ENCODE peak calls at places on chromosomes 5 and 9, in four cellular contexts. F is AG04450, D is stomach, J is mesenchymal stem cell. I is an unnamed sample. For H3K27me3, the result is how much of the 10 kb centered on the place peaks cover.

GRCh38 chr9:93596399-93596798 is 20.0 kb downstream of the PHF2 start:
- DNase-seq in J (no peak), F (no peak), D (no peak), I (no peak)

GRCh38 chr5:72878854-72879253 is 62.4 kb downstream of the TNPO1 start:
- DNase-seq in D (no peak), F (no peak), J (no peak), I (no peak)

GRCh38 chr9:78130004-78130403 is 98.4 kb upstream of the GNAQ start:
- DNase-seq in J (no peak), D (no peak), F (no peak), I (no peak)

GRCh38 chr5:149732500-149733128 is 2.5 kb downstream of the PPARGC1B start:
- DNase-seq in F (no peak), J (peak), D (no peak), I (no peak)

GRCh38 chr9:137428841-137429545 is 5.8 kb downstream of the NOXA1 start:
- DNase-seq in F (no peak), J (no peak), D (peak), I (no peak)

GRCh38 chr9:98321269-98321668 is 65.8 kb upstream of the TBC1D2 start:
- DNase-seq in F (no peak), J (no peak), D (no peak), I (no peak)

GRCh38 chr9:127574089-127574921 is 37.8 kb upstream of the STXBP1 start:
- DNase-seq in F (no peak), J (no peak), D (peak), I (no peak)

GRCh38 chr9:124782661-124783574 is 6.0 kb downstream of the OLFML2A start:
- DNase-seq in J (no peak), F (no peak), D (peak), I (no peak)

GRCh38 chr9:127057970-127058644 is 64.3 kb downstream of the ANGPTL2 start:
- DNase-seq in J (no peak), D (peak), F (no peak), I (no peak)

GRCh38 chr9:83596899-83597504 is 25.9 kb upstream of the IDNK start:
- DNase-seq in J (peak), F (no peak), D (no peak), I (no peak)

GRCh38 chr5:150082364-150082763 is 4.0 kb downstream of the CSF1R start:
- DNase-seq in D (peak), J (no peak), F (no peak), I (no peak)

GRCh38 chr9:121286973-121287721 is 19.2 kb downstream of the GSN start:
- DNase-seq in F (peak), J (peak), D (peak), I (no peak)

GRCh38 chr5:163360681-163361080 is 76.7 kb upstream of the CCNG1 start:
- DNase-seq in D (no peak), J (no peak), F (no peak), I (no peak)

GRCh38 chr9:116843863-116844620 is 156.9 kb downstream of the TRIM32 start:
- DNase-seq in D (no peak), J (no peak), F (no peak), I (no peak)

GRCh38 chr9:93217706-93218105 is 33.8 kb downstream of the WNK2 start:
- DNase-seq in F (no peak), J (no peak), D (peak), I (no peak)

GRCh38 chr9:111944467-111944866 is 47.9 kb downstream of the UGCG start:
- DNase-seq in J (peak), D (no peak), F (no peak), I (no peak)

GRCh38 chr5:53249529-53249928 is 140.0 kb upstream of the MOCS2 start:
- DNase-seq in F (peak), J (peak), D (no peak), I (no peak)

GRCh38 chr9:110977259-110977709 is 61.0 kb downstream of the LPAR1 start:
- DNase-seq in D (peak), F (no peak), J (peak), I (no peak)

GRCh38 chr9:129944501-129945116 is 98.4 kb downstream of the FNBP1 start:
- DNase-seq in F (no peak), D (no peak), J (no peak), I (peak)

GRCh38 chr5:108481355-108481931 is 99.5 kb upstream of the FBXL17 start:
- DNase-seq in D (no peak), F (no peak), J (peak), I (no peak)

GRCh38 chr5:43152946-43153345 is 32.2 kb downstream of the ZNF131 start:
- DNase-seq in F (peak), J (no peak), D (no peak), I (no peak)

GRCh38 chr9:34568783-34569182 is 20.7 kb downstream of the CNTFR start:
- DNase-seq in J (no peak), F (no peak), D (no peak), I (no peak)

GRCh38 chr5:149271195-149271716 is 403 bp upstream of the AFAP1L1 start:
- DNase-seq in D (no peak), F (no peak), J (peak), I (no peak)

GRCh38 chr5:28374492-28374934 is 1336.1 kb upstream of the CDH9 start:
- DNase-seq in D (no peak), J (peak), F (no peak), I (no peak)

GRCh38 chr9:75648021-75648420 is 242.5 kb upstream of the PCSK5 start:
- DNase-seq in D (no peak), J (no peak), F (no peak), I (no peak)

GRCh38 chr9:134297082-134297415 is 29.2 kb upstream of the RXRA start:
- DNase-seq in D (no peak), J (no peak), F (no peak), I (no peak)

GRCh38 chr5:68839019-68839552 is 254.7 kb upstream of the SLC30A5 start:
- DNase-seq in F (no peak), D (no peak), J (no peak), I (no peak)

GRCh38 chr9:111794837-111795556 is at the start of gene SHOC1:
- DNase-seq in D (no peak), F (no peak), J (no peak), I (no peak)

GRCh38 chr9:127346584-127346983 is 50.4 kb upstream of the SLC2A8 start:
- DNase-seq in J (no peak), F (no peak), D (peak), I (no peak)

GRCh38 chr9:109624901-109625300 is 126.8 kb upstream of the PTPN3 start:
- DNase-seq in F (no peak), D (no peak), J (no peak), I (no peak)

GRCh38 chr9:109629615-109630014 is 131.5 kb upstream of the PTPN3 start:
- DNase-seq in D (no peak), F (no peak), J (no peak), I (no peak)

GRCh38 chr9:109624143-109624542 is 126.0 kb upstream of the PTPN3 start:
- DNase-seq in F (no peak), D (no peak), J (no peak), I (no peak)

GRCh38 chr9:109632817-109633216 is 134.7 kb upstream of the PTPN3 start:
- DNase-seq in F (no peak), J (no peak), D (no peak), I (no peak)

DNA sequence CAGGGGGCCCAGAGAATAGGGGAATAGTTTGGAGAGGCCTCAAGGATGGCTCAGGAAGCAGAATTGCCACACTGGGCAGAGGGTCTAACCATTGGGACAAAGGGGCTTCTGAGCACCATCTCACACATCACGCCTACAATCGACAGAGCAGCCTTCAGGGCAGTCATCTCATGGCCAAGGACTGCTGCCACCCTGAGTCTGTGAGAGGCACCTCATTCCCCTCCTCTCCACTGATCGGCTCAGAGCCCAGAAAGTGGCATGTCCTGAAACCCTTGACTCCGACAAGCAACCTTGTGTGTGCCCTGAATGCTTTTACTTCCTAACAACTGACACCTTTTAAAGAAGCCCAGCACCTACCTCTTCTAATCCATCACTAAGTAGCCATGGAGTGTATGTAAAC is 128.9 kb upstream of the PTPN3 start:
- DNase-seq in D (no peak), F (no peak), J (no peak), I (no peak)
- H3K27me3 ChIP-seq in D (under half), F (under half), J (under half), I (under half)

GRCh38 chr5:170571885-170572284 is 68.1 kb downstream of the KCNIP1 start:
- DNase-seq in D (no peak), J (peak), F (no peak), I (no peak)
- H3K27me3 ChIP-seq in D (under half), J (half or more), F (under half), I (under half)

DNA sequence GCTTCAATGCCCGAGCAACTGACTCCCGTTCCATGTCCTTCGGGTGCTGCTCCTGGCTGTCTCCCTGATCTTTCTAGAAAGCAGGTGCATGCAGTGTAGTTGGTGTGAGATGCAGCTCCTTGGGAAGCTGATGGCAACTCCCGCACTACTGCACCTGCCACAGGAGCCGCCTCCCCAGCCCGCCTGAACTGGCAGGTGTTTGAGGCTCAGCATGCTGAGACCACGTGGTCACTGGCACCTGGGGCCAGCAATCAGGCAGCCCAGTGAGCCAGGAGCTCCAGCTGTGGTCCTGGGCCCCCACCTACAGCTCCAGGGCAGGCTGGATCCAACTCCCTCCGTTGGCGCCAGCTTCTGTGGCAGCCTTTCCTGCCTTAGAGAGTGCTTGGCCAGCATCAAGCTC is 111.5 kb downstream of the ICE1 start:
- DNase-seq in F (no peak), J (no peak), D (no peak), I (no peak)
- H3K27me3 ChIP-seq in F (under half), J (under half), D (under half), I (under half)

GRCh38 chr5:17218353-17219005 is 1.0 kb downstream of the BASP1 start:
- DNase-seq in F (no peak), J (peak), D (no peak), I (no peak)

GRCh38 chr5:17217421-17218352 is at the start of gene BASP1:
- DNase-seq in J (peak), D (peak), F (no peak), I (no peak)

GRCh38 chr5:17216974-17217325 is 481 bp upstream of the BASP1 start:
- DNase-seq in J (peak), F (no peak), D (no peak), I (no peak)

GRCh38 chr5:17219006-17219422 is 1.6 kb downstream of the BASP1 start:
- DNase-seq in D (no peak), J (peak), F (no peak), I (no peak)

GRCh38 chr5:17219431-17219830 is 2.0 kb downstream of the BASP1 start:
- DNase-seq in F (no peak), D (no peak), J (no peak), I (no peak)
- H3K27me3 ChIP-seq in F (under half), D (under half), J (under half), I (under half)

I was measured in effector memory CD4-positive, alpha-beta T cell.